ENCODE peak calls at places on chromosomes 1 and 21, in ten cellular contexts. One of them, this sample, is unnamed.

GRCh38 chr1:8497196-8497878 is 179.4 kb downstream of the SLC45A1 start:
- DNase-seq in epithelial cell of esophagus: peak; percentile 83
- DNase-seq in GM23248: peak; percentile 84
- DNase-seq in stimulated activated CD8-positive, alpha-beta memory T cell treated with anti-CD3 and anti-CD28 coated beads, Interleukin-15, amount 100 ng/mL, for 24 hours: no peak
- DNase-seq in T follicular helper cell: no peak
- DNase-seq in stimulated activated naive CD8-positive, alpha-beta T cell treated with anti-CD3 and anti-CD28 coated beads, Interleukin-15, Interleukin-2, amounts not matched to agents 100 U/mL and 50 U/mL, for 24 hours: no peak
- DNase-seq in HTR-8/SVneo: peak; percentile 33
- DNase-seq in amygdala: no peak
- DNase-seq in HT-29: no peak
- DNase-seq in K562: no peak
- DNase-seq in this sample: no peak

GRCh38 chr1:15347182-15347581 is 62.5 kb upstream of the EFHD2 start:
- DNase-seq in epithelial cell of esophagus: no peak
- DNase-seq in GM23248: no peak
- DNase-seq in stimulated activated CD8-positive, alpha-beta memory T cell treated with anti-CD3 and anti-CD28 coated beads, Interleukin-15, amount 100 ng/mL, for 24 hours: no peak
- DNase-seq in T follicular helper cell: no peak
- DNase-seq in stimulated activated naive CD8-positive, alpha-beta T cell treated with anti-CD3 and anti-CD28 coated beads, Interleukin-15, Interleukin-2, amounts not matched to agents 100 U/mL and 50 U/mL, for 24 hours: peak; percentile 36
- DNase-seq in HTR-8/SVneo: no peak
- DNase-seq in amygdala: no peak
- DNase-seq in HT-29: no peak
- DNase-seq in K562: no peak
- DNase-seq in this sample: no peak

GRCh38 chr1:37739222-37739621 is 25.7 kb downstream of the EPHA10 start:
- DNase-seq in epithelial cell of esophagus: peak; percentile 92
- DNase-seq in GM23248: no peak
- DNase-seq in stimulated activated CD8-positive, alpha-beta memory T cell treated with anti-CD3 and anti-CD28 coated beads, Interleukin-15, amount 100 ng/mL, for 24 hours: no peak
- DNase-seq in T follicular helper cell: no peak
- DNase-seq in stimulated activated naive CD8-positive, alpha-beta T cell treated with anti-CD3 and anti-CD28 coated beads, Interleukin-15, Interleukin-2, amounts not matched to agents 100 U/mL and 50 U/mL, for 24 hours: no peak
- DNase-seq in HTR-8/SVneo: no peak
- DNase-seq in amygdala: no peak
- DNase-seq in HT-29: peak; percentile 77
- DNase-seq in K562: no peak
- DNase-seq in this sample: no peak

GRCh38 chr1:115364044-115364775 is 26.2 kb upstream of the NGF start:
- DNase-seq in epithelial cell of esophagus: no peak
- DNase-seq in GM23248: peak; percentile 43
- DNase-seq in stimulated activated CD8-positive, alpha-beta memory T cell treated with anti-CD3 and anti-CD28 coated beads, Interleukin-15, amount 100 ng/mL, for 24 hours: no peak
- DNase-seq in T follicular helper cell: no peak
- DNase-seq in stimulated activated naive CD8-positive, alpha-beta T cell treated with anti-CD3 and anti-CD28 coated beads, Interleukin-15, Interleukin-2, amounts not matched to agents 100 U/mL and 50 U/mL, for 24 hours: no peak
- DNase-seq in HTR-8/SVneo: no peak
- DNase-seq in amygdala: no peak
- DNase-seq in HT-29: no peak
- DNase-seq in K562: no peak
- DNase-seq in this sample: no peak

GRCh38 chr1:239386453-239387303 is at the start of gene CHRM3:
- DNase-seq in epithelial cell of esophagus: peak; percentile 73
- DNase-seq in GM23248: peak; percentile 6
- DNase-seq in stimulated activated CD8-positive, alpha-beta memory T cell treated with anti-CD3 and anti-CD28 coated beads, Interleukin-15, amount 100 ng/mL, for 24 hours: no peak
- DNase-seq in T follicular helper cell: no peak
- DNase-seq in stimulated activated naive CD8-positive, alpha-beta T cell treated with anti-CD3 and anti-CD28 coated beads, Interleukin-15, Interleukin-2, amounts not matched to agents 100 U/mL and 50 U/mL, for 24 hours: peak; percentile 34
- DNase-seq in HTR-8/SVneo: peak; percentile 77
- DNase-seq in amygdala: peak; percentile 34
- DNase-seq in HT-29: peak; percentile 82
- DNase-seq in K562: no peak
- DNase-seq in this sample: peak; percentile 45

GRCh38 chr21:29293495-29293894 is 5.2 kb upstream of the BACH1 start:
- DNase-seq in epithelial cell of esophagus: no peak
- DNase-seq in GM23248: no peak
- DNase-seq in stimulated activated CD8-positive, alpha-beta memory T cell treated with anti-CD3 and anti-CD28 coated beads, Interleukin-15, amount 100 ng/mL, for 24 hours: no peak
- DNase-seq in T follicular helper cell: no peak
- DNase-seq in stimulated activated naive CD8-positive, alpha-beta T cell treated with anti-CD3 and anti-CD28 coated beads, Interleukin-15, Interleukin-2, amounts not matched to agents 100 U/mL and 50 U/mL, for 24 hours: no peak
- DNase-seq in HTR-8/SVneo: no peak
- DNase-seq in amygdala: no peak
- DNase-seq in HT-29: no peak
- DNase-seq in K562: no peak
- DNase-seq in this sample: no peak

GRCh38 chr1:155976062-155976912 is 2.1 kb downstream of the ARHGEF2 start:
- DNase-seq in epithelial cell of esophagus: peak; percentile 69
- DNase-seq in GM23248: peak; percentile 79
- DNase-seq in stimulated activated CD8-positive, alpha-beta memory T cell treated with anti-CD3 and anti-CD28 coated beads, Interleukin-15, amount 100 ng/mL, for 24 hours: no peak
- DNase-seq in T follicular helper cell: peak; percentile 64
- DNase-seq in stimulated activated naive CD8-positive, alpha-beta T cell treated with anti-CD3 and anti-CD28 coated beads, Interleukin-15, Interleukin-2, amounts not matched to agents 100 U/mL and 50 U/mL, for 24 hours: peak; percentile 81
- DNase-seq in HTR-8/SVneo: no peak
- DNase-seq in amygdala: no peak
- DNase-seq in HT-29: peak; percentile 42
- DNase-seq in K562: peak; percentile 67
- DNase-seq in this sample: no peak

GRCh38 chr1:98053471-98054366 is 132.9 kb upstream of the DPYD start:
- DNase-seq in epithelial cell of esophagus: peak; percentile 61
- DNase-seq in GM23248: peak; percentile 85
- DNase-seq in stimulated activated CD8-positive, alpha-beta memory T cell treated with anti-CD3 and anti-CD28 coated beads, Interleukin-15, amount 100 ng/mL, for 24 hours: no peak
- DNase-seq in T follicular helper cell: no peak
- DNase-seq in stimulated activated naive CD8-positive, alpha-beta T cell treated with anti-CD3 and anti-CD28 coated beads, Interleukin-15, Interleukin-2, amounts not matched to agents 100 U/mL and 50 U/mL, for 24 hours: peak; percentile 74
- DNase-seq in HTR-8/SVneo: no peak
- DNase-seq in amygdala: no peak
- DNase-seq in HT-29: no peak
- DNase-seq in K562: peak; percentile 64
- DNase-seq in this sample: peak; percentile 86

GRCh38 chr1:174965006-174965971 is 34.5 kb upstream of the CACYBP start:
- DNase-seq in epithelial cell of esophagus: peak; percentile 26
- DNase-seq in GM23248: no peak
- DNase-seq in stimulated activated CD8-positive, alpha-beta memory T cell treated with anti-CD3 and anti-CD28 coated beads, Interleukin-15, amount 100 ng/mL, for 24 hours: no peak
- DNase-seq in T follicular helper cell: peak; percentile 6
- DNase-seq in stimulated activated naive CD8-positive, alpha-beta T cell treated with anti-CD3 and anti-CD28 coated beads, Interleukin-15, Interleukin-2, amounts not matched to agents 100 U/mL and 50 U/mL, for 24 hours: no peak
- DNase-seq in HTR-8/SVneo: no peak
- DNase-seq in amygdala: no peak
- DNase-seq in HT-29: no peak
- DNase-seq in K562: peak; percentile 20
- DNase-seq in this sample: peak; percentile 50

GRCh38 chr1:82586473-82586872 is 785.7 kb downstream of the ADGRL2 start:
- DNase-seq in epithelial cell of esophagus: no peak
- DNase-seq in GM23248: no peak
- DNase-seq in stimulated activated CD8-positive, alpha-beta memory T cell treated with anti-CD3 and anti-CD28 coated beads, Interleukin-15, amount 100 ng/mL, for 24 hours: no peak
- DNase-seq in T follicular helper cell: no peak
- DNase-seq in stimulated activated naive CD8-positive, alpha-beta T cell treated with anti-CD3 and anti-CD28 coated beads, Interleukin-15, Interleukin-2, amounts not matched to agents 100 U/mL and 50 U/mL, for 24 hours: no peak
- DNase-seq in HTR-8/SVneo: no peak
- DNase-seq in amygdala: no peak
- DNase-seq in HT-29: no peak
- DNase-seq in K562: no peak
- DNase-seq in this sample: no peak

GRCh38 chr1:200048244-200048643 is 20.7 kb downstream of the NR5A2 start:
- DNase-seq in epithelial cell of esophagus: no peak
- DNase-seq in GM23248: no peak
- DNase-seq in stimulated activated CD8-positive, alpha-beta memory T cell treated with anti-CD3 and anti-CD28 coated beads, Interleukin-15, amount 100 ng/mL, for 24 hours: no peak
- DNase-seq in T follicular helper cell: no peak
- DNase-seq in stimulated activated naive CD8-positive, alpha-beta T cell treated with anti-CD3 and anti-CD28 coated beads, Interleukin-15, Interleukin-2, amounts not matched to agents 100 U/mL and 50 U/mL, for 24 hours: no peak
- DNase-seq in HTR-8/SVneo: no peak
- DNase-seq in amygdala: no peak
- DNase-seq in HT-29: no peak
- DNase-seq in K562: no peak
- DNase-seq in this sample: no peak

GRCh38 chr1:165748550-165748949 is 20.1 kb downstream of the TMCO1 start:
- DNase-seq in epithelial cell of esophagus: no peak
- DNase-seq in GM23248: no peak
- DNase-seq in stimulated activated CD8-positive, alpha-beta memory T cell treated with anti-CD3 and anti-CD28 coated beads, Interleukin-15, amount 100 ng/mL, for 24 hours: no peak
- DNase-seq in T follicular helper cell: no peak
- DNase-seq in stimulated activated naive CD8-positive, alpha-beta T cell treated with anti-CD3 and anti-CD28 coated beads, Interleukin-15, Interleukin-2, amounts not matched to agents 100 U/mL and 50 U/mL, for 24 hours: no peak
- DNase-seq in HTR-8/SVneo: no peak
- DNase-seq in amygdala: no peak
- DNase-seq in HT-29: no peak
- DNase-seq in K562: no peak
- DNase-seq in this sample: no peak

GRCh38 chr1:160104520-160104885 is 6.1 kb upstream of the IGSF8 start:
- DNase-seq in epithelial cell of esophagus: no peak
- DNase-seq in GM23248: no peak
- DNase-seq in stimulated activated CD8-positive, alpha-beta memory T cell treated with anti-CD3 and anti-CD28 coated beads, Interleukin-15, amount 100 ng/mL, for 24 hours: no peak
- DNase-seq in T follicular helper cell: no peak
- DNase-seq in stimulated activated naive CD8-positive, alpha-beta T cell treated with anti-CD3 and anti-CD28 coated beads, Interleukin-15, Interleukin-2, amounts not matched to agents 100 U/mL and 50 U/mL, for 24 hours: no peak
- DNase-seq in HTR-8/SVneo: no peak
- DNase-seq in amygdala: no peak
- DNase-seq in HT-29: no peak
- DNase-seq in K562: no peak
- DNase-seq in this sample: no peak

GRCh38 chr1:50830621-50831020 is 129.4 kb downstream of the FAF1 start:
- DNase-seq in epithelial cell of esophagus: no peak
- DNase-seq in GM23248: no peak
- DNase-seq in stimulated activated CD8-positive, alpha-beta memory T cell treated with anti-CD3 and anti-CD28 coated beads, Interleukin-15, amount 100 ng/mL, for 24 hours: no peak
- DNase-seq in T follicular helper cell: no peak
- DNase-seq in stimulated activated naive CD8-positive, alpha-beta T cell treated with anti-CD3 and anti-CD28 coated beads, Interleukin-15, Interleukin-2, amounts not matched to agents 100 U/mL and 50 U/mL, for 24 hours: no peak
- DNase-seq in HTR-8/SVneo: no peak
- DNase-seq in amygdala: no peak
- DNase-seq in HT-29: no peak
- DNase-seq in K562: no peak
- DNase-seq in this sample: no peak

GRCh38 chr1:6260961-6261614 is at the start of gene GPR153:
- DNase-seq in epithelial cell of esophagus: peak; percentile 72
- DNase-seq in GM23248: peak; percentile 73
- DNase-seq in stimulated activated CD8-positive, alpha-beta memory T cell treated with anti-CD3 and anti-CD28 coated beads, Interleukin-15, amount 100 ng/mL, for 24 hours: peak; percentile 36
- DNase-seq in T follicular helper cell: peak; percentile 5
- DNase-seq in stimulated activated naive CD8-positive, alpha-beta T cell treated with anti-CD3 and anti-CD28 coated beads, Interleukin-15, Interleukin-2, amounts not matched to agents 100 U/mL and 50 U/mL, for 24 hours: peak; percentile 68
- DNase-seq in HTR-8/SVneo: peak; percentile 50
- DNase-seq in amygdala: no peak
- DNase-seq in HT-29: no peak
- DNase-seq in K562: peak; percentile 95
- DNase-seq in this sample: no peak

GRCh38 chr1:55244476-55245109 is 29.4 kb upstream of the USP24 start:
- DNase-seq in epithelial cell of esophagus: peak; percentile 55
- DNase-seq in GM23248: peak; percentile 81
- DNase-seq in stimulated activated CD8-positive, alpha-beta memory T cell treated with anti-CD3 and anti-CD28 coated beads, Interleukin-15, amount 100 ng/mL, for 24 hours: no peak
- DNase-seq in T follicular helper cell: no peak
- DNase-seq in stimulated activated naive CD8-positive, alpha-beta T cell treated with anti-CD3 and anti-CD28 coated beads, Interleukin-15, Interleukin-2, amounts not matched to agents 100 U/mL and 50 U/mL, for 24 hours: no peak
- DNase-seq in HTR-8/SVneo: no peak
- DNase-seq in amygdala: no peak
- DNase-seq in HT-29: no peak
- DNase-seq in K562: no peak
- DNase-seq in this sample: no peak

GRCh38 chr1:202966006-202966904 is 802 bp downstream of the CYB5R1 start:
- DNase-seq in epithelial cell of esophagus: peak; percentile 40
- DNase-seq in GM23248: peak; percentile 59
- DNase-seq in stimulated activated CD8-positive, alpha-beta memory T cell treated with anti-CD3 and anti-CD28 coated beads, Interleukin-15, amount 100 ng/mL, for 24 hours: no peak
- DNase-seq in T follicular helper cell: no peak
- DNase-seq in stimulated activated naive CD8-positive, alpha-beta T cell treated with anti-CD3 and anti-CD28 coated beads, Interleukin-15, Interleukin-2, amounts not matched to agents 100 U/mL and 50 U/mL, for 24 hours: no peak
- DNase-seq in HTR-8/SVneo: no peak
- DNase-seq in amygdala: no peak
- DNase-seq in HT-29: no peak
- DNase-seq in K562: no peak
- DNase-seq in this sample: no peak

This sample was measured in head of caudate nucleus.